ENCODE peak calls at places on chromosome 18, in ten cellular contexts. G is H9; J is SW480; Y is CD4-positive, alpha-beta T cell; M is ELF-1; F is IMR-90; S is psoas muscle; C is stimulated activated CD8-positive, alpha-beta memory T cell treated with anti-CD3 and anti-CD28 coated beads, Interleukin-4, amount 100 ng/mL, for 1 hour; Q is T1000; H is brain microvascular endothelial cell. B is an unnamed sample.
A peak's percentile ranks its signal among the peaks of the same experiment; 100 is the strongest.

GRCh38 chr18:60889442-60889841 is 443.8 kb upstream of the CDH20 start:
- DNase-seq in G (no peak), J (no peak), Y (no peak), M (no peak), F (no peak), S (no peak), C (no peak), Q (no peak), H (no peak), B (no peak)

GRCh38 chr18:12841070-12841469 is 43.0 kb downstream of the PTPN2 start:
- DNase-seq in G (no peak), J (no peak), Y (no peak), M (no peak), F (no peak), S (no peak), C (no peak), Q (no peak), H (no peak), B (no peak)

GRCh38 chr18:3012306-3012919 is 531 bp downstream of the LPIN2 start:
- DNase-seq in G (peak; percentile 50), J (no peak), Y (peak; percentile 15), M (no peak), F (peak; percentile 20), S (peak; percentile 71), C (no peak), Q (no peak), H (no peak), B (peak; percentile 51)

GRCh38 chr18:7062844-7063243 is 54.8 kb downstream of the LAMA1 start:
- DNase-seq in G (no peak), J (no peak), Y (no peak), M (no peak), F (no peak), S (no peak), C (no peak), Q (no peak), H (no peak), B (no peak)

GRCh38 chr18:1104265-1104792 is 199.7 kb downstream of the ADCYAP1 start:
- DNase-seq in G (no peak), J (no peak), Y (no peak), M (no peak), F (no peak), S (no peak), C (no peak), Q (no peak), H (peak; percentile 9), B (no peak)

GRCh38 chr18:62420151-62420512 is 95.0 kb downstream of the TNFRSF11A start:
- DNase-seq in G (no peak), J (peak; percentile 28), Y (no peak), M (no peak), F (peak; percentile 34), S (no peak), C (no peak), Q (no peak), H (peak; percentile 26), B (no peak)

GRCh38 chr18:47485221-47485797 is 233.8 kb upstream of the SKOR2 start:
- DNase-seq in G (no peak), J (no peak), Y (no peak), M (peak; percentile 4), F (no peak), S (no peak), C (no peak), Q (no peak), H (no peak), B (no peak)

GRCh38 chr18:45384137-45384998 is 230.9 kb upstream of the SLC14A2 start:
- DNase-seq in G (peak; percentile 72), J (peak; percentile 10), Y (no peak), M (peak; percentile 71), F (peak; percentile 35), S (peak; percentile 62), C (no peak), Q (peak; percentile 29), H (peak; percentile 27), B (peak; percentile 51)

GRCh38 chr18:7415081-7415894 is 151.8 kb upstream of the PTPRM start:
- DNase-seq in G (no peak), J (no peak), Y (no peak), M (peak; percentile 13), F (no peak), S (no peak), C (no peak), Q (no peak), H (peak; percentile 9), B (no peak)

GRCh38 chr18:11674119-11674518 is 14.9 kb upstream of the GNAL start:
- DNase-seq in G (no peak), J (no peak), Y (no peak), M (no peak), F (no peak), S (no peak), C (no peak), Q (no peak), H (no peak), B (no peak)

GRCh38 chr18:43863180-43863579 is 585.9 kb upstream of the SYT4 start:
- DNase-seq in G (no peak), J (no peak), Y (no peak), M (no peak), F (no peak), S (no peak), C (no peak), Q (no peak), H (no peak), B (no peak)

GRCh38 chr18:23401400-23402347 is 51.4 kb upstream of the RIOK3 start:
- DNase-seq in G (peak; percentile 67), J (peak; percentile 61), Y (no peak), M (peak; percentile 86), F (peak; percentile 73), S (no peak), C (no peak), Q (peak; percentile 14), H (peak; percentile 56), B (no peak)

GRCh38 chr18:52286675-52287074 is 53.3 kb upstream of the DCC start:
- DNase-seq in G (no peak), J (no peak), Y (no peak), M (no peak), F (no peak), S (no peak), C (no peak), Q (no peak), H (no peak), B (no peak)

GRCh38 chr18:48597110-48597509 is 58.3 kb downstream of the CTIF start:
- DNase-seq in G (no peak), J (no peak), Y (no peak), M (no peak), F (no peak), S (no peak), C (no peak), Q (no peak), H (no peak), B (no peak)

GRCh38 chr18:79405781-79406575 is 10.2 kb downstream of the NFATC1 start:
- DNase-seq in G (no peak), J (no peak), Y (peak; percentile 80), M (no peak), F (no peak), S (peak; percentile 85), C (peak; percentile 74), Q (no peak), H (no peak), B (no peak)

GRCh38 chr18:37568671-37569070 is 3.1 kb upstream of the CELF4 start:
- DNase-seq in G (peak; percentile 11), J (no peak), Y (no peak), M (no peak), F (no peak), S (no peak), C (no peak), Q (no peak), H (no peak), B (no peak)

GRCh38 chr18:46332956-46333355 is 228.8 kb downstream of the HAUS1 start:
- DNase-seq in G (no peak), J (no peak), Y (no peak), M (peak; percentile 39), F (no peak), S (no peak), C (no peak), Q (no peak), H (no peak), B (no peak)

GRCh38 chr18:45801396-45802004 is 24.0 kb upstream of the SIGLEC15 start:
- DNase-seq in G (no peak), J (no peak), Y (no peak), M (no peak), F (no peak), S (no peak), C (no peak), Q (no peak), H (no peak), B (no peak)

GRCh38 chr18:54173980-54174611 is 50.4 kb downstream of the MBD2 start:
- DNase-seq in G (no peak), J (no peak), Y (no peak), M (no peak), F (no peak), S (no peak), C (no peak), Q (no peak), H (no peak), B (no peak)

GRCh38 chr18:50786851-50787250 is 33.0 kb downstream of the MRO start:
- DNase-seq in G (no peak), J (no peak), Y (no peak), M (peak; percentile 61), F (no peak), S (no peak), C (no peak), Q (no peak), H (no peak), B (no peak)

GRCh38 chr18:74249181-74249968 is 42.4 kb downstream of the CYB5A start:
- DNase-seq in G (no peak), J (no peak), Y (no peak), M (no peak), F (peak; percentile 84), S (no peak), C (no peak), Q (no peak), H (peak; percentile 88), B (no peak)

GRCh38 chr18:79955302-79956075 is 4.0 kb upstream of the SLC66A2 start:
- DNase-seq in G (no peak), J (no peak), Y (no peak), M (no peak), F (no peak), S (no peak), C (no peak), Q (no peak), H (no peak), B (no peak)

GRCh38 chr18:74598350-74599001 is 806 bp downstream of the ZNF407 start:
- DNase-seq in G (peak; percentile 58), J (peak; percentile 38), Y (peak; percentile 59), M (peak; percentile 66), F (peak; percentile 46), S (peak; percentile 78), C (peak; percentile 46), Q (no peak), H (peak; percentile 18), B (peak; percentile 63)

GRCh38 chr18:27772081-27772480 is 404.8 kb downstream of the CDH2 start:
- DNase-seq in G (no peak), J (no peak), Y (no peak), M (no peak), F (no peak), S (no peak), C (no peak), Q (no peak), H (no peak), B (no peak)

GRCh38 chr18:69898241-69898861 is 49.3 kb downstream of the CD226 start:
- DNase-seq in G (no peak), J (no peak), Y (no peak), M (no peak), F (no peak), S (no peak), C (no peak), Q (no peak), H (no peak), B (no peak)

GRCh38 chr18:75071484-75071785 is 137.5 kb downstream of the PTGR3 start:
- DNase-seq in G (no peak), J (no peak), Y (no peak), M (no peak), F (no peak), S (no peak), C (no peak), Q (no peak), H (no peak), B (no peak)

GRCh38 chr18:70415823-70416488 is 127.1 kb downstream of the SOCS6 start:
- DNase-seq in G (peak; percentile 54), J (peak; percentile 41), Y (no peak), M (no peak), F (no peak), S (no peak), C (no peak), Q (no peak), H (no peak), B (no peak)

GRCh38 chr18:8754995-8755955 is 49.9 kb downstream of the MTCL1 start:
- DNase-seq in G (no peak), J (no peak), Y (peak; percentile 43), M (no peak), F (peak; percentile 89), S (no peak), C (peak; percentile 13), Q (no peak), H (peak; percentile 72), B (no peak)